ENCODE peak calls at places on chromosomes 1 and 21, in seven cellular contexts. S is PC-9, R is pancreas, Y is prostate gland, W is cardiac muscle cell, A is left ventricle myocardium inferior, G is A549. F is an unnamed sample.

GRCh38 chr1:68384321-68384813 is 65.4 kb downstream of the RPE65 start:
- DNase-seq in S (peak; percentile 63), R (no peak), Y (no peak), W (no peak), A (no peak), G (peak; percentile 89), F (peak; percentile 94)

GRCh38 chr21:35441868-35442582 is 392.9 kb upstream of the RUNX1 start:
- DNase-seq in S (no peak), R (no peak), Y (no peak), W (no peak), A (no peak), G (no peak), F (no peak)

GRCh38 chr1:5601516-5601915 is 390.7 kb downstream of the NPHP4 start:
- DNase-seq in S (no peak), R (no peak), Y (no peak), W (no peak), A (no peak), G (no peak), F (no peak)

GRCh38 chr1:18972991-18973390 is 16.5 kb upstream of the IFFO2 start:
- DNase-seq in S (no peak), R (no peak), Y (no peak), W (no peak), A (no peak), G (no peak), F (no peak)

GRCh38 chr1:18951818-18952391 is 4.6 kb downstream of the IFFO2 start:
- DNase-seq in S (no peak), R (no peak), Y (no peak), W (no peak), A (no peak), G (no peak), F (no peak)

GRCh38 chr1:187491082-187491720 is 662.5 kb downstream of the PLA2G4A start:
- DNase-seq in S (peak; percentile 11), R (no peak), Y (no peak), W (no peak), A (no peak), G (peak; percentile 74), F (peak; percentile 36)

GRCh38 chr1:64814427-64814826 is 69.6 kb downstream of the RAVER2 start:
- DNase-seq in S (no peak), R (no peak), Y (no peak), W (no peak), A (no peak), G (no peak), F (no peak)

GRCh38 chr1:66729130-66729922 is 22.9 kb upstream of the DYNLT5 start:
- DNase-seq in S (no peak), R (no peak), Y (no peak), W (no peak), A (no peak), G (no peak), F (peak; percentile 12)

GRCh38 chr1:77605246-77606026 is 77.0 kb downstream of the ZZZ3 start:
- DNase-seq in S (peak; percentile 76), R (no peak), Y (no peak), W (no peak), A (peak; percentile 62), G (no peak), F (no peak)

GRCh38 chr1:241317676-241318075 is 39.3 kb downstream of the RGS7 start:
- DNase-seq in S (no peak), R (no peak), Y (no peak), W (no peak), A (no peak), G (no peak), F (no peak)

GRCh38 chr1:167425482-167425881 is 92.8 kb downstream of the CD247 start:
- DNase-seq in S (no peak), R (no peak), Y (no peak), W (no peak), A (no peak), G (no peak), F (no peak)

GRCh38 chr1:39754026-39754569 is 15.4 kb downstream of the PPIE start:
- DNase-seq in S (no peak), R (no peak), Y (no peak), W (no peak), A (no peak), G (no peak), F (no peak)

GRCh38 chr1:59473813-59474212 is 176.9 kb downstream of the FGGY start:
- DNase-seq in S (no peak), R (no peak), Y (no peak), W (no peak), A (no peak), G (no peak), F (no peak)

GRCh38 chr1:179881642-179882252 is 338 bp upstream of the TOR1AIP1 start:
- DNase-seq in S (no peak), R (no peak), Y (peak; percentile 90), W (no peak), A (no peak), G (peak; percentile 96), F (peak; percentile 68)

GRCh38 chr1:236524142-236524891 is 535 bp downstream of the LGALS8 start:
- DNase-seq in S (peak; percentile 43), R (no peak), Y (peak; percentile 70), W (peak; percentile 63), A (no peak), G (peak; percentile 89), F (peak; percentile 73)

GRCh38 chr1:5901150-5901549 is 91.1 kb downstream of the NPHP4 start:
- DNase-seq in S (no peak), R (no peak), Y (no peak), W (no peak), A (no peak), G (no peak), F (peak; percentile 67)

GRCh38 chr21:33261635-33262034 is 4.5 kb upstream of the IL10RB start:
- DNase-seq in S (no peak), R (no peak), Y (no peak), W (no peak), A (no peak), G (no peak), F (no peak)

GRCh38 chr1:112271270-112271669 is 124.7 kb upstream of the CTTNBP2NL start:
- DNase-seq in S (no peak), R (no peak), Y (no peak), W (no peak), A (no peak), G (no peak), F (no peak)

GRCh38 chr1:112268408-112268807 is 127.6 kb upstream of the CTTNBP2NL start:
- DNase-seq in S (no peak), R (no peak), Y (no peak), W (no peak), A (no peak), G (no peak), F (no peak)

GRCh38 chr1:112267206-112267605 is 128.8 kb upstream of the CTTNBP2NL start:
- DNase-seq in S (no peak), R (no peak), Y (no peak), W (no peak), A (no peak), G (no peak), F (no peak)

GRCh38 chr1:112265946-112266345 is 130.1 kb upstream of the CTTNBP2NL start:
- DNase-seq in S (no peak), R (no peak), Y (no peak), W (no peak), A (no peak), G (no peak), F (no peak)

DNA sequence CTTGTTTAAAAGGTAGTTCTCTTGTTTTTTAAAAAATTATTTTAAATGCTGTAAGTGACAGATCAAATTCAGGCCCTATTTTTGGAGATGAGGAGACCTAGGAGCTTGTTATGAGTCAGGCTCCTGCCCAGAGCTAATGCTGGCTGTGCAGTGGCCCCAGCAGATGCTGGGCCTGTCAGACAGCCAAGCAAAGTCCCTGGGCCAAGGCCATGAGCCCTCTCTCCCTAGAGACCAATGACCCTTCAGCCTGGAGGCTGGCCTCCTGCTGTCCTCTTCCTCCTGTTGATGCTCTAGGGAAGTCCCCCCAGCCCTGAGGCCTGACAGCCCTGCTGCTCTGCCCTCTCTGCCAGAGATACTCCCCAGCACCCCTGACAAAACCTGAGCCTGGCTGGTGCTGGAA is 128.1 kb upstream of the CTTNBP2NL start:
- DNase-seq in S (no peak), R (no peak), Y (no peak), W (no peak), A (peak; percentile 73), G (no peak), F (no peak)
- H3K27ac ChIP-seq in S (no peak overlapping the region), R (no peak overlapping the region), Y (no peak overlapping the region), W (no peak overlapping the region), A (peak overlapping the region; percentile 69), G (no peak overlapping the region), F (no peak overlapping the region)

DNA sequence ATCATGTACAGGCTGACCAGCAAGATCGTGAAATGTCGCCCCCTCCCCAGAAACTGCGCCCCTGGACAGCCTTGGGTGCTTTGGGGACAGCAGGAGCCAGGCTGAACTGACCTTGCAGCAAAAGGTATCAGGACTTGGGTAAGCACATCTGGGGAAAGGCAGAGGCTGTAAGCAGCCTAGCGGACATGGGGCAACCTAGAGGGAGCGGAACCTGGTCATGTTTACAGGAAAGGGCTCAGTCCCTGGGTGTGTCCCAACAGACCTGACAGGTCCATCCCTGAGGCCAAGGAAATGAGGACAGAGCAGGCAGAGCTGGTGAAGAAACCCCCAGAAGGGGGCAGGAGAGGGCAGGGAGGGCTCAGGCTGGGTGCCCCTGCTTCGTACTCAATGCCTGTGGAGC is 3.1 kb upstream of the S100A8 start:
- DNase-seq in S (no peak), R (no peak), Y (no peak), W (peak; percentile 12), A (no peak), G (no peak), F (no peak)
- TF ChIP-seq CTCF in S (no peak), R (no peak), Y (no peak), W (no peak), A (no peak), G (no peak), F (no peak)

DNA sequence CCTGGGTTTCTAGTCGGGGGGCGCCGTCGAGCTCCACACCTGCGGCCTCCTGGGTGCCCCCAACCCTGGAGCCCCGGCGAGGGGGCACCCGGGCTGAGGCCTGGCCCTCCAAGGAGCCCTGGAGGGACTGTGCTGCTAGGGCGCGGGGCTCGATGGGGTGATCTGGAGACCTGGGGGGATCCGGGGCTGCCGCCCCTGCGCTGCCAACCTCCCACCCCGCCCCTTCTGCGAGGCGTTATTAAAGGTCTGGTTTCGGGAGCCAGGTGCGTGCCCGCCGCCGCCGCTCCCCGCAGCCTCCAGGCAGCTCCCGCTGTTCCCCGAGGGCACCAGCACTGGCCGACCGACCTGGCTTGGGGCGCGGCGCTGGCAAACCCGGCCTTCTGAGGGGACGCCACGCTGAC is 746 bp upstream of the POFUT2 start:
- DNase-seq in S (no peak), R (no peak), Y (no peak), W (no peak), A (no peak), G (no peak), F (no peak)
- H3K27ac ChIP-seq in S (no peak overlapping the region), R (no peak overlapping the region), Y (peak overlapping the region; percentile 67), W (no peak overlapping the region), A (peak overlapping the region; percentile 87), G (peak overlapping the region; percentile 94), F (peak overlapping the region; percentile 55)

DNA sequence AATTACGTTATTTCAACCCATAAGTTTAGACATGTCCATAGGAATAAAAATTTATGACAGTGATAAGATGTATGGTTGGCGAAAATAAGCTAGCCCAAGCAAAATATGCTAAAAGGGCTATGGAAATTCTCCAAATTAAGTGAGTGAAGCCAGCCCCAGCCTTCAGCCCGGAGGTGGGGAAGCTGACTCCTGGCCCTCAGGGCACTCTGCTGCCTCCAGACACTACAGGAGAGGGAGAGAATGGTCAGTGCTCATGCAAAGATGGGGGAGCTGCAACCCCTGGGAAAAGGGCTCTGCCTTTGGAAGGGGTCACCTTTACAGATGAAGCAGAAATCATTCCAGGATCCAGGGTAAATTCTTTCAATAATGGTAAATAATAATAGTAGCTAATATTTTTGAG is 156.1 kb upstream of the CTTNBP2NL start:
- DNase-seq in S (no peak), R (no peak), Y (no peak), W (no peak), A (no peak), G (no peak), F (no peak)
- TF ChIP-seq CTCF in S (no peak), R (no peak), Y (no peak), W (no peak), A (no peak), G (no peak), F (no peak)